ENCODE peak calls at places on chromosomes 16 and 17, in five cellular contexts. A, G, M, U and N are unnamed samples.
A peak's percentile ranks its signal among the peaks of the same experiment; 100 is the strongest.

GRCh38 chr17:28743243-28744103 is at the start of gene TRAF4:
- DNase-seq in G (peak; percentile 85), A (peak; percentile 97), M (peak; percentile 75), U (peak; percentile 93), N (peak; percentile 58)

GRCh38 chr17:66625321-66625767 is 209.6 kb upstream of the CACNG5 start:
- DNase-seq in U (peak; percentile 15), G (no peak), A (peak; percentile 85), M (peak; percentile 55), N (peak; percentile 1)

GRCh38 chr17:39841202-39841601 is 22.9 kb downstream of the IKZF3 start:
- DNase-seq in A (no peak), U (no peak), G (no peak), M (no peak), N (no peak)

GRCh38 chr16:80512460-80512859 is 28.3 kb upstream of the DYNLRB2 start:
- DNase-seq in M (no peak), G (no peak), U (no peak), A (no peak), N (no peak)

GRCh38 chr17:73096866-73097265 is 4.4 kb upstream of the SLC39A11 start:
- DNase-seq in M (peak; percentile 10), A (no peak), G (no peak), U (no peak), N (no peak)

GRCh38 chr17:31523862-31524730 is 132.6 kb downstream of the RAB11FIP4 start:
- DNase-seq in U (no peak), G (no peak), A (no peak), M (no peak), N (no peak)

GRCh38 chr17:34584805-34585416 is 5.5 kb downstream of the TMEM132E start:
- DNase-seq in A (no peak), M (peak; percentile 29), U (peak; percentile 10), G (no peak), N (peak; percentile 24)

GRCh38 chr17:151886-152859 is 14.8 kb downstream of the SCGB1C2 start:
- DNase-seq in M (no peak), U (no peak), G (peak; percentile 40), A (no peak), N (no peak)

GRCh38 chr16:3810198-3810664 is 70.3 kb downstream of the CREBBP start:
- DNase-seq in M (no peak), U (no peak), G (no peak), A (no peak), N (no peak)

GRCh38 chr17:46766493-46767491 is 51.7 kb downstream of the WNT3 start:
- DNase-seq in U (no peak), M (no peak), G (peak; percentile 21), A (no peak), N (no peak)

GRCh38 chr16:55323637-55324490 is at the start of gene IRX6:
- DNase-seq in M (no peak), U (peak; percentile 52), G (no peak), A (peak; percentile 24), N (no peak)

GRCh38 chr17:65109990-65110680 is 27.0 kb upstream of the RGS9 start:
- DNase-seq in U (no peak), G (no peak), A (no peak), M (no peak), N (no peak)

GRCh38 chr16:19506965-19507364 is 14.9 kb downstream of the GDE1 start:
- DNase-seq in A (no peak), U (no peak), G (no peak), M (no peak), N (no peak)

GRCh38 chr17:81932333-81932983 is 4.6 kb downstream of the PYCR1 start:
- DNase-seq in A (no peak), M (no peak), G (no peak), U (peak; percentile 0), N (no peak)

GRCh38 chr16:79994413-79994812 is 393.9 kb upstream of the MAF start:
- DNase-seq in M (no peak), G (no peak), A (no peak), U (no peak), N (no peak)

GRCh38 chr17:81817758-81818147 is 13.8 kb downstream of the GCGR start:
- DNase-seq in M (no peak), A (no peak), G (no peak), U (no peak), N (no peak)